ENCODE peak calls at places on chromosomes 6 and 20, in six cellular contexts. W is stimulated activated CD4-positive, alpha-beta T cell treated with anti-CD3 and anti-CD28 coated beads, Interleukin-15, amount 100 ng/mL, for 48 hours; Q is kidney; E is cardiac fibroblast; B is small intestine; D is A549. N is an unnamed sample.

GRCh38 chr6:8939615-8940014 is 504.3 kb upstream of the SLC35B3 start:
- DNase-seq in D (peak; percentile 29), Q (no peak), W (no peak), B (no peak), E (no peak), N (no peak)

GRCh38 chr6:162750776-162751175 is 23.0 kb downstream of the PACRG start:
- DNase-seq in D (peak; percentile 61), E (peak; percentile 63), Q (no peak), W (no peak), B (no peak), N (no peak)

GRCh38 chr6:1739220-1739619 is 129.5 kb downstream of the FOXC1 start:
- DNase-seq in B (no peak), Q (no peak), W (no peak), E (no peak), D (no peak), N (no peak)

GRCh38 chr20:59574308-59574707 is 30.0 kb upstream of the PHACTR3 start:
- DNase-seq in E (no peak), D (no peak), B (no peak), Q (no peak), W (no peak), N (peak; percentile 73)

GRCh38 chr6:17096657-17097056 is 5.2 kb upstream of the STMND1 start:
- DNase-seq in E (no peak), W (no peak), Q (no peak), D (no peak), B (no peak), N (no peak)

GRCh38 chr6:134145786-134146185 is 93.4 kb upstream of the SLC2A12 start:
- DNase-seq in Q (no peak), W (no peak), D (no peak), B (no peak), E (peak; percentile 59), N (no peak)

GRCh38 chr6:168609026-168609685 is 168.2 kb downstream of the SMOC2 start:
- DNase-seq in Q (no peak), E (no peak), W (no peak), B (peak; percentile 50), D (no peak), N (no peak)

GRCh38 chr20:1844723-1845523 is 50.3 kb upstream of the SIRPA start:
- DNase-seq in B (no peak), D (no peak), W (peak; percentile 14), Q (no peak), E (peak; percentile 40), N (no peak)

GRCh38 chr6:167907837-167908681 is 81.3 kb downstream of the AFDN start:
- DNase-seq in Q (no peak), W (no peak), D (peak; percentile 37), E (peak; percentile 47), B (peak; percentile 60), N (no peak)

GRCh38 chr6:7914991-7915789 is 4.6 kb upstream of the TXNDC5 start:
- DNase-seq in E (peak; percentile 99), D (no peak), Q (peak; percentile 65), W (no peak), B (no peak), N (no peak)

GRCh38 chr6:157813191-157813590 is 9.9 kb upstream of the SNX9 start:
- DNase-seq in E (no peak), Q (no peak), D (no peak), B (no peak), W (no peak), N (no peak)

GRCh38 chr6:9431945-9432344 is 982.9 kb downstream of the TFAP2A start:
- DNase-seq in E (no peak), B (no peak), W (no peak), D (no peak), Q (no peak), N (no peak)

GRCh38 chr20:1391640-1392442 is 1.0 kb downstream of the FKBP1A start:
- DNase-seq in E (peak; percentile 37), W (no peak), Q (no peak), B (peak; percentile 23), D (no peak), N (peak; percentile 75)

GRCh38 chr6:113825776-113826175 is 31.4 kb upstream of the MARCKS start:
- DNase-seq in B (peak; percentile 30), Q (peak; percentile 81), E (peak; percentile 57), D (no peak), W (no peak), N (no peak)

GRCh38 chr20:17314262-17314661 is 87.4 kb downstream of the PCSK2 start:
- DNase-seq in E (no peak), Q (no peak), W (no peak), D (no peak), B (no peak), N (no peak)

GRCh38 chr6:146355521-146356100 is 188.0 kb upstream of the RAB32 start:
- DNase-seq in W (no peak), Q (no peak), B (no peak), D (no peak), E (no peak), N (no peak)

N was measured in RWPE2.